ENCODE peak calls at places on chromosomes 11 and 22, in ten cellular contexts. C, B, Q, W, V, H, J, U, M and G are unnamed samples.

GRCh38 chr11:4125141-4125540 is 30.5 kb downstream of the RRM1 start:
- DNase-seq in C (no peak), B (no peak), Q (no peak), W (peak; percentile 57), V (no peak), H (no peak), J (no peak), U (peak; percentile 13), M (peak; percentile 14), G (no peak)

GRCh38 chr22:46389081-46389480 is 53.6 kb downstream of the TRMU start:
- DNase-seq in C (no peak), B (no peak), Q (no peak), W (no peak), V (no peak), H (no peak), J (no peak), U (no peak), M (no peak), G (no peak)

GRCh38 chr22:21044931-21045584 is 688 bp upstream of the LRRC74B start:
- DNase-seq in C (no peak), B (no peak), Q (no peak), W (peak; percentile 87), V (no peak), H (no peak), J (no peak), U (peak; percentile 87), M (peak; percentile 68), G (no peak)

GRCh38 chr11:66546368-66546965 is at the start of gene ACTN3:
- DNase-seq in C (no peak), B (no peak), Q (no peak), W (peak; percentile 63), V (no peak), H (peak; percentile 29), J (no peak), U (no peak), M (no peak), G (no peak)

GRCh38 chr22:42816339-42816738 is 40.7 kb downstream of the ARFGAP3 start:
- DNase-seq in C (no peak), B (no peak), Q (no peak), W (no peak), V (no peak), H (no peak), J (no peak), U (no peak), M (no peak), G (no peak)

GRCh38 chr11:107387666-107388065 is 70.0 kb downstream of the CWF19L2 start:
- DNase-seq in C (no peak), B (no peak), Q (no peak), W (no peak), V (no peak), H (no peak), J (no peak), U (no peak), M (no peak), G (no peak)

GRCh38 chr11:96388891-96389603 is 665 bp downstream of the CCDC82 start:
- DNase-seq in C (no peak), B (no peak), Q (no peak), W (peak; percentile 64), V (peak; percentile 61), H (no peak), J (no peak), U (no peak), M (peak; percentile 2), G (no peak)

GRCh38 chr22:27718186-27719032 is 83.1 kb downstream of the MN1 start:
- DNase-seq in C (no peak), B (peak; percentile 37), Q (peak; percentile 81), W (peak; percentile 96), V (peak; percentile 44), H (peak; percentile 30), J (no peak), U (peak; percentile 93), M (peak; percentile 95), G (no peak)

GRCh38 chr11:12818333-12819015 is 144.3 kb downstream of the TEAD1 start:
- DNase-seq in C (no peak), B (no peak), Q (no peak), W (peak; percentile 88), V (no peak), H (no peak), J (no peak), U (peak; percentile 74), M (peak; percentile 93), G (no peak)

GRCh38 chr11:64028398-64029115 is 7.2 kb upstream of the FLRT1 start:
- DNase-seq in C (no peak), B (no peak), Q (no peak), W (peak; percentile 41), V (peak; percentile 60), H (no peak), J (no peak), U (no peak), M (no peak), G (peak; percentile 77)

GRCh38 chr22:49056301-49056700 is 771.4 kb downstream of the BRD1 start:
- DNase-seq in C (no peak), B (no peak), Q (no peak), W (no peak), V (no peak), H (no peak), J (no peak), U (no peak), M (no peak), G (no peak)

GRCh38 chr22:36865346-36865745 is 4.5 kb downstream of the NCF4 start:
- DNase-seq in C (peak; percentile 46), B (no peak), Q (no peak), W (no peak), V (no peak), H (no peak), J (no peak), U (no peak), M (no peak), G (no peak)

GRCh38 chr11:120808616-120809050 is 215.3 kb upstream of the TBCEL start:
- DNase-seq in C (no peak), B (no peak), Q (no peak), W (no peak), V (no peak), H (no peak), J (no peak), U (peak; percentile 10), M (no peak), G (no peak)

GRCh38 chr11:115333106-115333505 is 171.1 kb downstream of the CADM1 start:
- DNase-seq in C (no peak), B (no peak), Q (no peak), W (peak; percentile 52), V (no peak), H (no peak), J (no peak), U (peak; percentile 55), M (peak; percentile 84), G (peak; percentile 31)

GRCh38 chr11:35160902-35161585 is 22.1 kb downstream of the CD44 start:
- DNase-seq in C (no peak), B (no peak), Q (no peak), W (peak; percentile 47), V (no peak), H (no peak), J (no peak), U (no peak), M (no peak), G (no peak)

GRCh38 chr11:124897681-124898680 is at the start of gene ROBO4:
- DNase-seq in C (no peak), B (no peak), Q (peak; percentile 67), W (peak; percentile 92), V (no peak), H (no peak), J (no peak), U (peak; percentile 94), M (peak; percentile 98), G (no peak)

GRCh38 chr11:20013346-20014066 is 146.8 kb downstream of the DBX1 start:
- DNase-seq in C (no peak), B (peak; percentile 63), Q (no peak), W (no peak), V (no peak), H (no peak), J (no peak), U (peak; percentile 46), M (peak; percentile 17), G (no peak)

GRCh38 chr22:26322179-26322905 is 106.7 kb upstream of the ASPHD2 start:
- DNase-seq in C (no peak), B (no peak), Q (peak; percentile 39), W (peak; percentile 100), V (no peak), H (no peak), J (no peak), U (peak; percentile 53), M (peak; percentile 81), G (no peak)